ENCODE peak calls at places on chromosomes 13 and 19, in nine cellular contexts. I, E, R, H, N, D, V, T and X are unnamed samples.

GRCh38 chr19:2624537-2625091 is 77.9 kb downstream of the GNG7 start:
- DNase-seq in I (peak), E (peak), R (no peak), H (no peak), N (peak), D (no peak), V (no peak), T (no peak), X (no peak)

GRCh38 chr13:51315658-51316057 is 23.8 kb upstream of the SERPINE3 start:
- DNase-seq in I (no peak), E (no peak), R (no peak), H (no peak), N (no peak), D (no peak), V (peak), T (no peak), X (peak)

GRCh38 chr13:111855786-111856185 is 211.2 kb upstream of the SOX1 start:
- DNase-seq in I (no peak), E (no peak), R (no peak), H (no peak), N (no peak), D (no peak), V (no peak), T (no peak), X (no peak)

GRCh38 chr13:101728021-101728420 is 275.5 kb downstream of the ITGBL1 start:
- DNase-seq in I (no peak), E (no peak), R (no peak), H (no peak), N (no peak), D (no peak), V (no peak), T (no peak), X (no peak)

GRCh38 chr13:44697058-44697457 is 120.9 kb upstream of the TSC22D1 start:
- DNase-seq in I (no peak), E (no peak), R (no peak), H (no peak), N (no peak), D (no peak), V (no peak), T (no peak), X (no peak)

GRCh38 chr13:109786457-109787134 is at the start of gene IRS2:
- DNase-seq in I (peak), E (peak), R (peak), H (peak), N (peak), D (peak), V (peak), T (peak), X (peak)

GRCh38 chr13:75425216-75426009 is 56.6 kb downstream of the TBC1D4 start:
- DNase-seq in I (no peak), E (no peak), R (no peak), H (no peak), N (no peak), D (no peak), V (no peak), T (no peak), X (no peak)

GRCh38 chr13:113863511-113864302 is at the start of gene GAS6:
- DNase-seq in I (peak), E (peak), R (no peak), H (no peak), N (peak), D (peak), V (no peak), T (no peak), X (peak)

GRCh38 chr13:97834255-97834654 is 119.2 kb upstream of the IPO5 start:
- DNase-seq in I (no peak), E (no peak), R (no peak), H (no peak), N (no peak), D (no peak), V (no peak), T (no peak), X (no peak)

GRCh38 chr19:4077800-4078683 is 11.3 kb upstream of the ZBTB7A start:
- DNase-seq in I (peak), E (no peak), R (no peak), H (no peak), N (peak), D (no peak), V (no peak), T (peak), X (no peak)

GRCh38 chr19:37943480-37943879 is 36.5 kb downstream of the SIPA1L3 start:
- DNase-seq in I (no peak), E (no peak), R (no peak), H (no peak), N (no peak), D (no peak), V (no peak), T (no peak), X (no peak)

GRCh38 chr13:44218501-44219240 is 155.0 kb upstream of the SERP2 start:
- DNase-seq in I (peak), E (peak), R (no peak), H (no peak), N (peak), D (no peak), V (no peak), T (no peak), X (no peak)